ENCODE peak calls at places on chromosome 20, in six cellular contexts. Y is SK-N-SH, P is mammary epithelial cell, W is mucosa of descending colon, L is fibroblast of the aortic adventitia, V is epithelial cell of esophagus. T is an unnamed sample.

GRCh38 chr20:49914310-49915117 is 815 bp downstream of the SPATA2 start:
- DNase-seq in Y (no peak), P (peak), W (no peak), L (no peak), V (peak), T (no peak)

GRCh38 chr20:41580384-41580783 is 37.8 kb downstream of the CHD6 start:
- DNase-seq in Y (no peak), P (no peak), W (no peak), L (no peak), V (no peak), T (no peak)

GRCh38 chr20:1863296-1863695 is 31.9 kb upstream of the SIRPA start:
- DNase-seq in Y (no peak), P (peak), W (no peak), L (no peak), V (peak), T (peak)

GRCh38 chr20:41307021-41307420 is 10.5 kb downstream of the ZHX3 start:
- DNase-seq in Y (no peak), P (no peak), W (no peak), L (no peak), V (no peak), T (no peak)

GRCh38 chr20:19783966-19784401 is 25.9 kb downstream of the RIN2 start:
- DNase-seq in Y (peak), P (peak), W (peak), L (peak), V (peak), T (peak)

GRCh38 chr20:38004416-38004815 is 28.8 kb downstream of the TTI1 start:
- DNase-seq in Y (no peak), P (no peak), W (no peak), L (no peak), V (no peak), T (no peak)

GRCh38 chr20:19958923-19959322 is 58.2 kb upstream of the NAA20 start:
- DNase-seq in Y (no peak), P (no peak), W (no peak), L (no peak), V (no peak), T (no peak)

GRCh38 chr20:53176133-53176532 is 204.0 kb downstream of the TSHZ2 start:
- DNase-seq in Y (no peak), P (no peak), W (no peak), L (no peak), V (no peak), T (no peak)

GRCh38 chr20:58084966-58085365 is 143.5 kb downstream of the ANKRD60 start:
- DNase-seq in Y (no peak), P (peak), W (no peak), L (no peak), V (no peak), T (no peak)

GRCh38 chr20:53613748-53614147 is 20.1 kb upstream of the ZNF217 start:
- DNase-seq in Y (no peak), P (no peak), W (no peak), L (peak), V (no peak), T (no peak)

GRCh38 chr20:58219342-58219700 is 9.1 kb downstream of the ANKRD60 start:
- DNase-seq in Y (no peak), P (peak), W (no peak), L (no peak), V (peak), T (peak)

GRCh38 chr20:13793001-13793400 is 8.2 kb downstream of the NDUFAF5 start:
- DNase-seq in Y (no peak), P (no peak), W (no peak), L (no peak), V (no peak), T (no peak)

GRCh38 chr20:35447082-35447789 is 8.2 kb upstream of the CEP250 start:
- DNase-seq in Y (peak), P (peak), W (peak), L (peak), V (peak), T (peak)

GRCh38 chr20:30912006-30912660 is 345.3 kb upstream of the DEFB115 start:
- DNase-seq in Y (no peak), P (no peak), W (no peak), L (no peak), V (no peak), T (peak)

GRCh38 chr20:36219671-36220220 is 16.5 kb upstream of the AAR2 start:
- DNase-seq in Y (no peak), P (no peak), W (no peak), L (no peak), V (no peak), T (no peak)

GRCh38 chr20:58981564-58982364 is 708 bp downstream of the NELFCD start:
- DNase-seq in Y (peak), P (peak), W (no peak), L (peak), V (peak), T (peak)

GRCh38 chr20:15760217-15760567 is 813.1 kb downstream of the KIF16B start:
- DNase-seq in Y (no peak), P (no peak), W (no peak), L (no peak), V (no peak), T (no peak)

GRCh38 chr20:32019156-32019510 is 8.9 kb downstream of the CCM2L start:
- DNase-seq in Y (peak), P (no peak), W (no peak), L (no peak), V (no peak), T (no peak)
- TF ChIP-seq CTCF in Y (no peak), P (no peak), W (no peak), L (no peak), V (no peak), T (peak)

DNA sequence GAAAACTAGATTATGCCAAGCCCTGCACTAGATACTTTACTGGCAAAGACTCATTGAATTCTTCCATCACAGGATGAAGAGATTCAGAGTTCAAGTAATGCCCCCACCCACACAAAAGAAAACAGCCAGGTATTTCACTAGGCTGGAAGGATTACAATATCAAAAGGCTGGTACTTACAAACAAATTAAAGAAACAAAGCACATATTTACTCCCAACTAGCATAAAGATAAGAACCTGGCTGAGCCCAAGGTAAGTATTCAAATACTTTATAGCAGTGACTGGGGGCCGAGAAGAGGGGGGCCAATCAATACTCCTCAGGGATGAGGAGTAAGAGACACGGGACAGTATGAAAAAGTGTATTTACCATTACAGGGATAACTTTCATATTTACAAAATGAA is 3.7 kb downstream of the ACOT8 start:
- DNase-seq in Y (no peak), P (no peak), W (no peak), L (no peak), V (no peak), T (no peak)
- H3K4me3 ChIP-seq in Y (no peak), P (no peak), W (no peak), L (no peak), V (no peak), T (no peak)

DNA sequence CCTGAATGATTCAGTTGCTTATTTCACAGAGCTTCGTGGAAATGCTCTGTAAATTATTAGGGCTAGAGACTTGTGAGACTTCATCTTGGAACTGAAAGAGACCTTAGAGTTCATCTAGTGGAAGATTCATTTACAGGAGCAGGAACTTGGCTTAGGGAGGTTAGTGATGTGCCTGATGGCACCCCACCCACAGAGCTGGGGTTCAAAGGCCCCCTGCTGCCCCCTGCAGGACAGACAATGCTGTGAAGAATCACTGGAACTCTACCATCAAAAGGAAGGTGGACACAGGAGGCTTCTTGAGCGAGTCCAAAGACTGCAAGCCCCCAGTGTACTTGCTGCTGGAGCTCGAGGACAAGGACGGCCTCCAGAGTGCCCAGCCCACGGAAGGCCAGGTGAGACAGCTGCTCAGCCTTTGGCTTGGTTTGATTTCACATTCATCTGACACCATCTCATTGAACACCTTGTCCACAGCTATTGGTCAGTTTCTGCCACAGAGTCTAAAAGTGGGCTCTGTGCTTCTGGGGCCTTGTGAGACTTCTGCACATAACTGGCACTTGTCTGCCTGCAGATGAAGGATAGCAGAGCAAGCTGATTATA is 25.1 kb downstream of the MYBL2 start:
- DNase-seq in Y (peak), P (peak), W (peak), L (peak), V (peak), T (peak)
- TF ChIP-seq CTCF in Y (peak), P (peak), W (peak), L (peak), V (peak), T (peak)

GRCh38 chr20:45101333-45101850 is 465 bp upstream of the KCNS1 start:
- DNase-seq in Y (no peak), P (no peak), W (no peak), L (no peak), V (peak), T (no peak)

GRCh38 chr20:45098096-45098773 is 2.7 kb downstream of the KCNS1 start:
- DNase-seq in Y (peak), P (no peak), W (peak), L (no peak), V (peak), T (peak)

GRCh38 chr20:45097485-45098095 is 3.3 kb downstream of the KCNS1 start:
- DNase-seq in Y (peak), P (no peak), W (peak), L (peak), V (peak), T (peak)

GRCh38 chr20:45103072-45103471 is 2.1 kb upstream of the KCNS1 start:
- DNase-seq in Y (no peak), P (no peak), W (no peak), L (no peak), V (no peak), T (no peak)

GRCh38 chr20:45100563-45101245 is at the start of gene KCNS1:
- DNase-seq in Y (peak), P (no peak), W (no peak), L (no peak), V (peak), T (peak)
- H3K4me3 ChIP-seq in Y (no peak), P (no peak), W (no peak), L (no peak), V (no peak), T (peak)

GRCh38 chr20:23584434-23585199 is 16.3 kb upstream of the CST9L start:
- DNase-seq in Y (no peak), P (no peak), W (no peak), L (no peak), V (no peak), T (no peak)
- TF ChIP-seq CTCF in Y (no peak), P (no peak), W (no peak), L (no peak), V (no peak), T (no peak)

GRCh38 chr20:25082498-25082873 is 545 bp upstream of the VSX1 start:
- DNase-seq in Y (peak), P (no peak), W (no peak), L (no peak), V (no peak), T (no peak)

GRCh38 chr20:25081730-25082497 is at the start of gene VSX1:
- DNase-seq in Y (peak), P (no peak), W (no peak), L (no peak), V (no peak), T (no peak)

GRCh38 chr20:25083773-25084615 is 2.1 kb upstream of the VSX1 start:
- DNase-seq in Y (no peak), P (no peak), W (no peak), L (no peak), V (no peak), T (no peak)

GRCh38 chr20:25084616-25085187 is 2.8 kb upstream of the VSX1 start:
- DNase-seq in Y (no peak), P (no peak), W (no peak), L (no peak), V (no peak), T (no peak)

DNA sequence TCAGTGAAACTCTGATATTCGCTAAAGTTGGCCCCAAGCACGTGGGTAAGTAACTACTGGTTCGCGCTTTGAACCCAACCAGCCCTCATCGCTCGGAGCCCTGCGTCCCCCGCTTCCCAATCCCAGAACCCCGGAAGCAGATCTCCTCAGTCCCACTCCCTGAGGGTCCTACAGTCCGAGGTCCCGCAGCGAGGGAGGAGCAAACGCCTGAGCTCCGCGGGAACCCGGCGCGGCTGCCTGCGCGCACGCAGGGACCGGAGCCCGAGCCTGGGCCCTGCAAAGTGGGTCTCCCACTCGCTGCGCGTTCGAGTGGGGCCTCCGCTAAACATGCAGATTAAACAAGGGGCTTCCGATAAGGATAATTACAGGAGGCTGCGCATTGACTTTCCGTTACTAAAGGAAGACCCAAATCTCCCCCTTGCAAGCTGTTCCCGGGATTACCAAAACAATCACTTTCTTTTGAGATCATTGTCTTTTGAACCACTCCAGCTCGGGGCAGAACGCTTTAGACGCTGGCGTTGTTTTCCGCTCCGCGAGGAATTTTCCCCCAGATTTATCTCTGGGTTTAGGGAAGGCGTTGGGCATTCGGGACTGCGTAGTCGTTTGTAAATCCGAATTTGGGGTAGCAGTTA is 1.3 kb upstream of the VSX1 start:
- DNase-seq in Y (peak), P (no peak), W (no peak), L (no peak), V (no peak), T (no peak)
- H3K4me3 ChIP-seq in Y (peak), P (no peak), W (no peak), L (no peak), V (no peak), T (no peak)

DNA sequence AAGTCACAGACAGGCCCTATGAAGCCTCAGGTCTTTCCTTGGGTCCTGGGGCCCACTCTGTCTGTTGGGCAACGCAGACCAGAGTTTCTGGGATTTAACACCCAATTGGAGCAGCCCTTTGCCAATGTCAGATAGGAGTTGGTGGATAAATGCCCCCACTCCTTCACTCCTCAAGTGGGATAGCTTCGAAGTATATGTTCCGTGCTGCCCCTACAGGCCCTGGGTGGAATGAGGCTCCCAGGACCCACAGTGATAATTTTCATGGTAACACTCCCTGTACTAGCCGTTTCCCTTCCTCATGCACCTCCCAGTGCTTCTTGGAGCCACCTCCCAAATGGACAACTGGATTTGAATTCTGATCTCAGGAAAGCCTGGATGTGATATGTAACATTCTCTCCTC is 145.4 kb downstream of the FOXA2 start:
- DNase-seq in Y (peak), P (no peak), W (no peak), L (no peak), V (no peak), T (no peak)
- TF ChIP-seq CTCF in Y (peak), P (peak), W (no peak), L (peak), V (peak), T (peak)

GRCh38 chr20:62063981-62064787 is 1.5 kb downstream of the TAF4 start:
- DNase-seq in Y (peak), P (peak), W (peak), L (no peak), V (peak), T (peak)
- H3K4me3 ChIP-seq in Y (peak), P (peak), W (peak), L (peak), V (peak), T (peak)